ENCODE peak calls at places on chromosome 21, in eight cellular contexts. F is fibroblast of villous mesenchyme; V is adrenal gland; Z is RPMI7951; S is skeletal muscle cell; E is stimulated activated CD4-positive, alpha-beta T cell treated with anti-CD3 and anti-CD28 coated beads, TNF-alpha, amount 100 ng/mL, for 1 hour; Q is posterior vena cava; I is body of pancreas. W is an unnamed sample.

GRCh38 chr21:32009263-32009662 is 136.4 kb downstream of the HUNK start:
- DNase-seq in V (no peak), I (no peak), Z (no peak), S (no peak), E (no peak), F (no peak), Q (no peak), W (no peak)

GRCh38 chr21:16667395-16667794 is 845.4 kb upstream of the CXADR start:
- DNase-seq in V (no peak), I (no peak), Q (no peak), S (no peak), Z (no peak), F (no peak), E (no peak), W (no peak)

GRCh38 chr21:18887922-18888602 is 484.5 kb upstream of the TMPRSS15 start:
- DNase-seq in E (no peak), V (no peak), Z (no peak), F (no peak), I (no peak), Q (no peak), S (no peak), W (no peak)

GRCh38 chr21:29155118-29155932 is 24.9 kb downstream of the MAP3K7CL start:
- DNase-seq in V (no peak), I (peak; percentile 23), Q (peak; percentile 94), E (no peak), Z (peak; percentile 66), S (no peak), F (peak; percentile 94), W (no peak)

GRCh38 chr21:37389456-37389855 is 22.9 kb downstream of the DYRK1A start:
- DNase-seq in S (no peak), Z (no peak), V (no peak), E (no peak), F (no peak), Q (no peak), I (no peak), W (no peak)

GRCh38 chr21:46454142-46454541 is 4.5 kb upstream of the DIP2A start:
- DNase-seq in Q (peak; percentile 5), Z (no peak), I (no peak), V (no peak), E (no peak), F (no peak), S (no peak), W (no peak)

GRCh38 chr21:44571844-44572782 is 1.4 kb upstream of the KRTAP10-4 start:
- DNase-seq in Z (no peak), V (no peak), Q (peak; percentile 55), E (no peak), S (no peak), I (no peak), F (no peak), W (no peak)

GRCh38 chr21:17513214-17514123 is 626 bp downstream of the CXADR start:
- DNase-seq in F (peak; percentile 47), Q (no peak), S (no peak), V (peak; percentile 37), I (peak; percentile 48), E (peak; percentile 2), Z (peak; percentile 25), W (peak; percentile 41)

GRCh38 chr21:20875741-20876140 is 122.5 kb upstream of the NCAM2 start:
- DNase-seq in S (no peak), Q (no peak), E (no peak), F (no peak), Z (no peak), V (no peak), I (no peak), W (no peak)

GRCh38 chr21:16974060-16974459 is 538.8 kb upstream of the CXADR start:
- DNase-seq in S (no peak), Q (no peak), F (no peak), Z (no peak), I (no peak), V (no peak), E (no peak), W (no peak)

GRCh38 chr21:37790905-37791304 is 125.4 kb downstream of the KCNJ6 start:
- DNase-seq in Z (no peak), I (no peak), Q (no peak), F (no peak), V (no peak), S (no peak), E (no peak), W (no peak)

GRCh38 chr21:35840197-35840799 is 220.0 kb downstream of the SETD4 start:
- DNase-seq in E (peak; percentile 8), F (peak; percentile 90), V (peak; percentile 56), I (peak; percentile 88), Q (no peak), Z (peak; percentile 70), S (peak; percentile 65), W (peak; percentile 81)

GRCh38 chr21:18954415-18954972 is 550.9 kb upstream of the TMPRSS15 start:
- DNase-seq in V (no peak), F (no peak), I (no peak), E (no peak), S (no peak), Q (no peak), Z (no peak), W (no peak)

GRCh38 chr21:43692949-43693348 is 26.0 kb upstream of the PDXK start:
- DNase-seq in S (no peak), F (no peak), V (no peak), Q (no peak), I (no peak), Z (no peak), E (no peak), W (no peak)

GRCh38 chr21:36288651-36289243 is 31.2 kb upstream of the MORC3 start:
- DNase-seq in E (no peak), I (no peak), Z (peak; percentile 37), Q (no peak), V (no peak), S (no peak), F (peak; percentile 64), W (peak; percentile 21)

W was measured in mesenchymal stem cell.